ENCODE peak calls at places on chromosome 4, in eight cellular contexts. P is activated effector memory CD4-positive, alpha-beta T cell treated with anti-CD3 and anti-CD28 coated beads, Interleukin-2, amount 50 U/mL, for 16 hours; N is HL-60; X is activated T-helper 9 cell treated with anti-CD3 and anti-CD28 coated beads, Interleukin-2, amount 50 U/mL, for 16 hours; Z is activated CD4-positive, alpha-beta T cell treated with anti-CD3 and anti-CD28 coated beads, Interleukin-2, amount 50 U/mL, for 1 hour; S is substantia nigra; Y is stimulated activated CD4-positive, alpha-beta T cell treated with anti-CD3 and anti-CD28 coated beads, Interleukin-2, amount 100 ng/mL, for 24 hours; W is NCI-H1436. J is an unnamed sample.

GRCh38 chr4:15457401-15458201 is 12.1 kb upstream of the CC2D2A start:
- DNase-seq in X (no peak), S (no peak), P (no peak), N (no peak), Y (no peak), W (no peak), Z (no peak), J (no peak)

GRCh38 chr4:20251796-20252655 is at the start of gene SLIT2:
- DNase-seq in P (no peak), X (no peak), W (peak), Z (no peak), N (peak), S (peak), Y (peak), J (peak)

GRCh38 chr4:137558951-137559350 is 26.7 kb upstream of the PCDH18 start:
- DNase-seq in X (no peak), Y (no peak), Z (no peak), N (no peak), W (no peak), P (no peak), S (no peak), J (no peak)

GRCh38 chr4:123340381-123340701 is 56.3 kb upstream of the SPRY1 start:
- DNase-seq in X (no peak), Z (no peak), P (no peak), Y (no peak), S (no peak), W (no peak), N (peak), J (no peak)

GRCh38 chr4:184383497-184384055 is 90.8 kb downstream of the IRF2 start:
- DNase-seq in S (no peak), X (no peak), W (no peak), Z (no peak), N (no peak), Y (no peak), P (no peak), J (no peak)

GRCh38 chr4:6526171-6526570 is 48.8 kb upstream of the MAN2B2 start:
- DNase-seq in S (no peak), N (no peak), X (no peak), W (no peak), P (no peak), Z (no peak), Y (no peak), J (no peak)

GRCh38 chr4:169225058-169225751 is 45.6 kb downstream of the SH3RF1 start:
- DNase-seq in W (no peak), X (no peak), Z (no peak), Y (no peak), S (no peak), N (no peak), P (no peak), J (no peak)

GRCh38 chr4:55386840-55387239 is 8.9 kb upstream of the TMEM165 start:
- DNase-seq in P (no peak), Z (no peak), W (no peak), N (no peak), Y (no peak), S (no peak), X (no peak), J (no peak)

GRCh38 chr4:94728056-94728766 is 29.5 kb upstream of the BMPR1B start:
- DNase-seq in S (no peak), P (no peak), X (no peak), Y (no peak), N (no peak), W (no peak), Z (no peak), J (no peak)

GRCh38 chr4:151418385-151418784 is 9.4 kb downstream of the FHIP1A start:
- DNase-seq in P (no peak), Z (no peak), S (no peak), N (no peak), W (no peak), X (no peak), Y (no peak), J (no peak)

GRCh38 chr4:15006416-15007024 is 4.2 kb downstream of the CPEB2 start:
- DNase-seq in X (no peak), S (no peak), Y (no peak), Z (no peak), W (no peak), P (no peak), N (no peak), J (no peak)

GRCh38 chr4:102620697-102621497 is 119.7 kb downstream of the NFKB1 start:
- DNase-seq in X (no peak), W (peak), Y (no peak), Z (no peak), N (no peak), S (no peak), P (no peak), J (no peak)

GRCh38 chr4:7411896-7412585 is 22.7 kb downstream of the PSAPL1 start:
- DNase-seq in P (peak), X (no peak), S (no peak), Y (no peak), W (no peak), N (no peak), Z (no peak), J (peak)

GRCh38 chr4:117623321-117623720 is 411.0 kb upstream of the NDST3 start:
- DNase-seq in Z (no peak), S (no peak), W (no peak), Y (no peak), X (no peak), P (no peak), N (no peak), J (no peak)

GRCh38 chr4:88522702-88523324 is 763 bp downstream of the PYURF start:
- DNase-seq in Y (peak), X (peak), S (no peak), W (no peak), N (no peak), Z (peak), P (peak), J (no peak)

GRCh38 chr4:144723471-144723870 is 77.5 kb downstream of the HHIP start:
- DNase-seq in X (no peak), N (no peak), S (no peak), P (no peak), Y (no peak), W (no peak), Z (no peak), J (no peak)

GRCh38 chr4:98517444-98518021 is 140.9 kb downstream of the TSPAN5 start:
- DNase-seq in W (no peak), P (no peak), Y (no peak), S (no peak), N (no peak), X (no peak), Z (no peak), J (no peak)

GRCh38 chr4:79651516-79651915 is 243.5 kb upstream of the GK2 start:
- DNase-seq in N (no peak), Y (no peak), P (no peak), S (no peak), Z (no peak), X (no peak), W (no peak), J (no peak)

GRCh38 chr4:41452484-41453225 is 85.3 kb upstream of the LIMCH1 start:
- DNase-seq in X (no peak), W (no peak), Y (no peak), P (no peak), N (no peak), S (no peak), Z (no peak), J (no peak)

GRCh38 chr4:88957570-88957969 is 99.4 kb downstream of the FAM13A start:
- DNase-seq in X (no peak), P (no peak), Y (no peak), N (no peak), S (no peak), W (no peak), Z (no peak), J (no peak)

GRCh38 chr4:165151734-165152133 is 39.1 kb upstream of the TMEM192 start:
- DNase-seq in X (no peak), P (no peak), Y (no peak), Z (no peak), S (no peak), W (no peak), N (no peak), J (no peak)

GRCh38 chr4:103482471-103482870 is 237.3 kb downstream of the TACR3 start:
- DNase-seq in N (no peak), W (no peak), X (no peak), P (no peak), S (no peak), Y (no peak), Z (no peak), J (no peak)

GRCh38 chr4:123545569-123546122 is 149.1 kb downstream of the SPRY1 start:
- DNase-seq in X (no peak), P (no peak), W (no peak), S (no peak), Z (no peak), N (no peak), Y (no peak), J (no peak)

GRCh38 chr4:126268106-126268505 is 953.4 kb downstream of the FAT4 start:
- DNase-seq in Z (no peak), Y (no peak), N (no peak), S (no peak), P (no peak), W (no peak), X (no peak), J (no peak)

GRCh38 chr4:139635966-139636365 is 29.7 kb upstream of the MGST2 start:
- DNase-seq in P (no peak), Y (no peak), S (no peak), W (no peak), Z (no peak), X (no peak), N (no peak), J (no peak)

GRCh38 chr4:102352774-102353173 is 7.5 kb upstream of the SLC39A8 start:
- DNase-seq in Y (no peak), W (no peak), N (no peak), S (no peak), Z (no peak), X (no peak), P (no peak), J (no peak)

GRCh38 chr4:111943796-111944203 is 201.5 kb upstream of the FAM241A start:
- DNase-seq in Y (no peak), X (no peak), W (no peak), S (no peak), Z (no peak), P (no peak), N (no peak), J (no peak)

GRCh38 chr4:118680808-118681207 is 4.4 kb upstream of the METTL14 start:
- DNase-seq in Y (no peak), Z (no peak), S (no peak), X (no peak), P (no peak), W (no peak), N (no peak), J (no peak)

GRCh38 chr4:1802151-1802715 is 9.1 kb downstream of the FGFR3 start:
- DNase-seq in P (no peak), Z (no peak), Y (no peak), N (peak), X (no peak), S (no peak), W (no peak), J (no peak)

GRCh38 chr4:68905598-68906237 is 45.9 kb downstream of the UGT2A3 start:
- DNase-seq in X (no peak), S (no peak), Y (no peak), W (no peak), Z (no peak), N (no peak), P (no peak), J (no peak)

GRCh38 chr4:169342906-169343560 is 72.3 kb upstream of the SH3RF1 start:
- DNase-seq in N (no peak), X (no peak), S (no peak), W (no peak), P (no peak), Y (no peak), Z (no peak), J (no peak)

GRCh38 chr4:146522862-146523205 is 1.1 kb upstream of the SLC10A7 start:
- DNase-seq in N (no peak), W (no peak), Y (no peak), S (no peak), X (no peak), P (no peak), Z (no peak), J (no peak)